ENCODE peak calls at places on chromosomes 7 and 10, in seven cellular contexts. One of them, this sample, is unnamed.

GRCh38 chr10:61547297-61547696 is 94.1 kb upstream of the TMEM26 start:
- DNase-seq in left lung: no peak
- DNase-seq in colonic mucosa: no peak
- DNase-seq in fibroblast of lung: no peak
- DNase-seq in Peyer's patch: no peak
- DNase-seq in right atrium auricular region: no peak
- DNase-seq in ovary: no peak
- DNase-seq in this sample: no peak

GRCh38 chr7:140484951-140485350 is 5.6 kb upstream of the MKRN1 start:
- DNase-seq in left lung: no peak
- DNase-seq in colonic mucosa: no peak
- DNase-seq in fibroblast of lung: no peak
- DNase-seq in Peyer's patch: no peak
- DNase-seq in right atrium auricular region: no peak
- DNase-seq in ovary: no peak
- DNase-seq in this sample: no peak

GRCh38 chr7:91270372-91270771 is 6.1 kb downstream of the FZD1 start:
- DNase-seq in left lung: no peak
- DNase-seq in colonic mucosa: no peak
- DNase-seq in fibroblast of lung: no peak
- DNase-seq in Peyer's patch: no peak
- DNase-seq in right atrium auricular region: no peak
- DNase-seq in ovary: no peak
- DNase-seq in this sample: no peak

GRCh38 chr7:130272456-130273080 is 5.9 kb downstream of the CPA2 start:
- DNase-seq in left lung: no peak
- DNase-seq in colonic mucosa: no peak
- DNase-seq in fibroblast of lung: no peak
- DNase-seq in Peyer's patch: no peak
- DNase-seq in right atrium auricular region: no peak
- DNase-seq in ovary: no peak
- DNase-seq in this sample: no peak

GRCh38 chr10:69759641-69760040 is 42.1 kb upstream of the COL13A1 start:
- DNase-seq in left lung: no peak
- DNase-seq in colonic mucosa: no peak
- DNase-seq in fibroblast of lung: peak; percentile 72
- DNase-seq in Peyer's patch: no peak
- DNase-seq in right atrium auricular region: no peak
- DNase-seq in ovary: no peak
- DNase-seq in this sample: no peak

GRCh38 chr10:50861370-50861769 is 24.1 kb downstream of the A1CF start:
- DNase-seq in left lung: no peak
- DNase-seq in colonic mucosa: no peak
- DNase-seq in fibroblast of lung: no peak
- DNase-seq in Peyer's patch: no peak
- DNase-seq in right atrium auricular region: no peak
- DNase-seq in ovary: no peak
- DNase-seq in this sample: no peak

GRCh38 chr10:112792487-112793196 is 157.4 kb upstream of the TCF7L2 start:
- DNase-seq in left lung: no peak
- DNase-seq in colonic mucosa: peak; percentile 67
- DNase-seq in fibroblast of lung: peak; percentile 80
- DNase-seq in Peyer's patch: peak; percentile 84
- DNase-seq in right atrium auricular region: peak; percentile 86
- DNase-seq in ovary: peak; percentile 59
- DNase-seq in this sample: no peak

GRCh38 chr7:105141068-105141467 is 127.1 kb downstream of the KMT2E start:
- DNase-seq in left lung: no peak
- DNase-seq in colonic mucosa: no peak
- DNase-seq in fibroblast of lung: peak; percentile 68
- DNase-seq in Peyer's patch: no peak
- DNase-seq in right atrium auricular region: no peak
- DNase-seq in ovary: no peak
- DNase-seq in this sample: no peak

GRCh38 chr7:130758429-130759056 is 24.5 kb upstream of the KLF14 start:
- DNase-seq in left lung: no peak
- DNase-seq in colonic mucosa: no peak
- DNase-seq in fibroblast of lung: peak; percentile 80
- DNase-seq in Peyer's patch: no peak
- DNase-seq in right atrium auricular region: no peak
- DNase-seq in ovary: no peak
- DNase-seq in this sample: no peak

GRCh38 chr10:31083765-31084184 is 52.1 kb upstream of the ZNF438 start:
- DNase-seq in left lung: no peak
- DNase-seq in colonic mucosa: peak; percentile 50
- DNase-seq in fibroblast of lung: peak; percentile 49
- DNase-seq in Peyer's patch: peak; percentile 62
- DNase-seq in right atrium auricular region: no peak
- DNase-seq in ovary: no peak
- DNase-seq in this sample: no peak

GRCh38 chr7:38222481-38223096 is 44.5 kb downstream of the STARD3NL start:
- DNase-seq in left lung: no peak
- DNase-seq in colonic mucosa: peak; percentile 54
- DNase-seq in fibroblast of lung: peak; percentile 72
- DNase-seq in Peyer's patch: no peak
- DNase-seq in right atrium auricular region: no peak
- DNase-seq in ovary: no peak
- DNase-seq in this sample: no peak

GRCh38 chr10:57741751-57742150 is 525.9 kb downstream of the IPMK start:
- DNase-seq in left lung: no peak
- DNase-seq in colonic mucosa: no peak
- DNase-seq in fibroblast of lung: no peak
- DNase-seq in Peyer's patch: no peak
- DNase-seq in right atrium auricular region: no peak
- DNase-seq in ovary: no peak
- DNase-seq in this sample: no peak

GRCh38 chr10:28530751-28531150 is 2.2 kb upstream of the WAC start:
- DNase-seq in left lung: no peak
- DNase-seq in colonic mucosa: no peak
- DNase-seq in fibroblast of lung: no peak
- DNase-seq in Peyer's patch: no peak
- DNase-seq in right atrium auricular region: no peak
- DNase-seq in ovary: no peak
- DNase-seq in this sample: no peak

GRCh38 chr7:44325811-44326241 is 432 bp upstream of the CAMK2B start:
- DNase-seq in left lung: no peak
- DNase-seq in colonic mucosa: no peak
- DNase-seq in fibroblast of lung: no peak
- DNase-seq in Peyer's patch: peak; percentile 33
- DNase-seq in right atrium auricular region: no peak
- DNase-seq in ovary: no peak
- DNase-seq in this sample: no peak

GRCh38 chr7:96080021-96080420 is 241.9 kb downstream of the SLC25A13 start:
- DNase-seq in left lung: no peak
- DNase-seq in colonic mucosa: no peak
- DNase-seq in fibroblast of lung: peak; percentile 17
- DNase-seq in Peyer's patch: no peak
- DNase-seq in right atrium auricular region: no peak
- DNase-seq in ovary: no peak
- DNase-seq in this sample: no peak

GRCh38 chr7:5424689-5425506 is 1.3 kb upstream of the TNRC18 start:
- DNase-seq in left lung: peak; percentile 91
- DNase-seq in colonic mucosa: peak; percentile 65
- DNase-seq in fibroblast of lung: peak; percentile 45
- DNase-seq in Peyer's patch: peak; percentile 74
- DNase-seq in right atrium auricular region: peak; percentile 68
- DNase-seq in ovary: peak; percentile 71
- DNase-seq in this sample: no peak

GRCh38 chr7:133246558-133246957 is 6.3 kb upstream of the EXOC4 start:
- DNase-seq in left lung: no peak
- DNase-seq in colonic mucosa: no peak
- DNase-seq in fibroblast of lung: no peak
- DNase-seq in Peyer's patch: no peak
- DNase-seq in right atrium auricular region: no peak
- DNase-seq in ovary: no peak
- DNase-seq in this sample: no peak

GRCh38 chr10:86688398-86688921 is 20.1 kb downstream of the LDB3 start:
- DNase-seq in left lung: peak; percentile 53
- DNase-seq in colonic mucosa: peak; percentile 65
- DNase-seq in fibroblast of lung: peak; percentile 77
- DNase-seq in Peyer's patch: peak; percentile 80
- DNase-seq in right atrium auricular region: peak; percentile 79
- DNase-seq in ovary: peak; percentile 67
- DNase-seq in this sample: no peak

GRCh38 chr10:67837519-67838314 is at the start of gene DNAJC12:
- DNase-seq in left lung: no peak
- DNase-seq in colonic mucosa: no peak
- DNase-seq in fibroblast of lung: peak; percentile 85
- DNase-seq in Peyer's patch: no peak
- DNase-seq in right atrium auricular region: no peak
- DNase-seq in ovary: no peak
- DNase-seq in this sample: no peak

GRCh38 chr7:133354546-133355324 is 101.9 kb downstream of the EXOC4 start:
- DNase-seq in left lung: no peak
- DNase-seq in colonic mucosa: no peak
- DNase-seq in fibroblast of lung: peak; percentile 58
- DNase-seq in Peyer's patch: no peak
- DNase-seq in right atrium auricular region: no peak
- DNase-seq in ovary: no peak
- DNase-seq in this sample: no peak

GRCh38 chr7:133854739-133855138 is 272.4 kb upstream of the LRGUK start:
- DNase-seq in left lung: no peak
- DNase-seq in colonic mucosa: no peak
- DNase-seq in fibroblast of lung: peak; percentile 75
- DNase-seq in Peyer's patch: no peak
- DNase-seq in right atrium auricular region: no peak
- DNase-seq in ovary: no peak
- DNase-seq in this sample: no peak

GRCh38 chr7:101367676-101368075 is 5.0 kb downstream of the COL26A1 start:
- DNase-seq in left lung: no peak
- DNase-seq in colonic mucosa: no peak
- DNase-seq in fibroblast of lung: no peak
- DNase-seq in Peyer's patch: no peak
- DNase-seq in right atrium auricular region: no peak
- DNase-seq in ovary: no peak
- DNase-seq in this sample: no peak

GRCh38 chr10:110923856-110924493 is 4.6 kb downstream of the SHOC2 start:
- DNase-seq in left lung: no peak
- DNase-seq in colonic mucosa: no peak
- DNase-seq in fibroblast of lung: no peak
- DNase-seq in Peyer's patch: no peak
- DNase-seq in right atrium auricular region: no peak
- DNase-seq in ovary: no peak
- DNase-seq in this sample: no peak
- H3K4me1 ChIP-seq in left lung: peaks cover 50% of the 10 kb centered on the region
- H3K4me1 ChIP-seq in colonic mucosa: no peaks in the 10 kb centered on the region
- H3K4me1 ChIP-seq in fibroblast of lung: no peaks in the 10 kb centered on the region
- H3K4me1 ChIP-seq in Peyer's patch: peaks cover 7% of the 10 kb centered on the region
- H3K4me1 ChIP-seq in right atrium auricular region: no peaks in the 10 kb centered on the region
- H3K4me1 ChIP-seq in ovary: peaks cover 4% of the 10 kb centered on the region
- H3K4me1 ChIP-seq in this sample: peaks cover 20% of the 10 kb centered on the region

GRCh38 chr7:107944776-107945175 is 53.8 kb downstream of the DLD start:
- DNase-seq in left lung: no peak
- DNase-seq in colonic mucosa: no peak
- DNase-seq in fibroblast of lung: no peak
- DNase-seq in Peyer's patch: no peak
- DNase-seq in right atrium auricular region: no peak
- DNase-seq in ovary: no peak
- DNase-seq in this sample: no peak
- H3K36me3 ChIP-seq in left lung: peaks cover 38% of the 10 kb centered on the region
- H3K36me3 ChIP-seq in colonic mucosa: peaks cover 8% of the 10 kb centered on the region
- H3K36me3 ChIP-seq in fibroblast of lung: peaks cover 31% of the 10 kb centered on the region
- H3K36me3 ChIP-seq in Peyer's patch: no peaks in the 10 kb centered on the region
- H3K36me3 ChIP-seq in right atrium auricular region: peaks cover 21% of the 10 kb centered on the region
- H3K36me3 ChIP-seq in ovary: no peaks in the 10 kb centered on the region
- H3K36me3 ChIP-seq in this sample: peaks cover 94% of the 10 kb centered on the region

GRCh38 chr10:116744849-116745248 is 2.5 kb upstream of the HSPA12A start:
- DNase-seq in left lung: no peak
- DNase-seq in colonic mucosa: no peak
- DNase-seq in fibroblast of lung: no peak
- DNase-seq in Peyer's patch: no peak
- DNase-seq in right atrium auricular region: no peak
- DNase-seq in ovary: no peak
- DNase-seq in this sample: no peak
- H3K27me3 ChIP-seq in left lung: peaks cover 12% of the 10 kb centered on the region
- H3K27me3 ChIP-seq in colonic mucosa: peaks cover 15% of the 10 kb centered on the region
- H3K27me3 ChIP-seq in fibroblast of lung: no peaks in the 10 kb centered on the region
- H3K27me3 ChIP-seq in Peyer's patch: no peaks in the 10 kb centered on the region
- H3K27me3 ChIP-seq in right atrium auricular region: no peaks in the 10 kb centered on the region
- H3K27me3 ChIP-seq in ovary: no peaks in the 10 kb centered on the region
- H3K27me3 ChIP-seq in this sample: no peaks in the 10 kb centered on the region

GRCh38 chr10:124630551-124630950 is 113.6 kb downstream of the FAM53B start:
- DNase-seq in left lung: no peak
- DNase-seq in colonic mucosa: no peak
- DNase-seq in fibroblast of lung: no peak
- DNase-seq in Peyer's patch: no peak
- DNase-seq in right atrium auricular region: no peak
- DNase-seq in ovary: no peak
- DNase-seq in this sample: no peak
- H3K4me1 ChIP-seq in left lung: peaks cover 73% of the 10 kb centered on the region
- H3K4me1 ChIP-seq in colonic mucosa: peaks cover 20% of the 10 kb centered on the region
- H3K4me1 ChIP-seq in fibroblast of lung: no peaks in the 10 kb centered on the region
- H3K4me1 ChIP-seq in Peyer's patch: peaks cover 36% of the 10 kb centered on the region
- H3K4me1 ChIP-seq in right atrium auricular region: no peaks in the 10 kb centered on the region
- H3K4me1 ChIP-seq in ovary: peaks cover 42% of the 10 kb centered on the region
- H3K4me1 ChIP-seq in this sample: peaks cover 22% of the 10 kb centered on the region